ENCODE peak calls at places on chromosomes 1 and 21, in four cellular contexts. P, W, R and C are unnamed samples.
A peak's percentile ranks its signal among the peaks of the same experiment; 100 is the strongest.

GRCh38 chr1:156376146-156376545 is 7.1 kb downstream of the RHBG start:
- DNase-seq in W (no peak), R (no peak), P (no peak), C (no peak)

GRCh38 chr1:235835226-235835625 is 31.5 kb downstream of the LYST start:
- DNase-seq in P (no peak), W (peak; percentile 53), R (no peak), C (peak; percentile 64)

GRCh38 chr1:181479137-181479745 is 4.1 kb upstream of the CACNA1E start:
- DNase-seq in R (peak; percentile 31), W (no peak), P (peak; percentile 78), C (peak; percentile 48)

GRCh38 chr1:246324711-246325110 is 182.4 kb downstream of the SMYD3 start:
- DNase-seq in W (no peak), P (no peak), R (no peak), C (no peak)

GRCh38 chr1:166167395-166167922 is 658 bp upstream of the FAM78B start:
- DNase-seq in W (no peak), R (no peak), P (no peak), C (peak; percentile 17)

GRCh38 chr1:247367786-247368342 is 36.2 kb upstream of the ZNF496 start:
- DNase-seq in W (no peak), R (no peak), P (no peak), C (no peak)

GRCh38 chr21:43987509-43987908 is 24.6 kb upstream of the TRAPPC10 start:
- DNase-seq in W (no peak), P (peak; percentile 28), R (no peak), C (no peak)

GRCh38 chr1:150268342-150268705 is 492 bp downstream of the APH1A start:
- DNase-seq in R (peak; percentile 66), W (peak; percentile 59), P (peak; percentile 43), C (peak; percentile 40)

GRCh38 chr1:150008699-150009098 is 1.8 kb downstream of the OTUD7B start:
- DNase-seq in P (no peak), W (no peak), R (no peak), C (peak; percentile 31)

GRCh38 chr1:6630027-6630426 is 5.4 kb downstream of the THAP3 start:
- DNase-seq in R (no peak), P (no peak), W (no peak), C (no peak)

GRCh38 chr1:12178511-12178910 is 11.7 kb downstream of the TNFRSF1B start:
- DNase-seq in R (no peak), P (no peak), W (no peak), C (no peak)

GRCh38 chr1:182163821-182164223 is 102.3 kb upstream of the ZNF648 start:
- DNase-seq in R (no peak), P (no peak), W (peak; percentile 63), C (peak; percentile 8)

GRCh38 chr1:15869413-15869812 is 21.9 kb downstream of the SPEN start:
- DNase-seq in P (no peak), R (no peak), W (no peak), C (no peak)

GRCh38 chr1:10753279-10753678 is 43.2 kb downstream of the CASZ1 start:
- DNase-seq in R (no peak), W (no peak), P (peak; percentile 60), C (no peak)

GRCh38 chr1:230067441-230067870 is 418 bp downstream of the GALNT2 start:
- DNase-seq in P (peak; percentile 87), R (no peak), W (peak; percentile 65), C (peak; percentile 44)

GRCh38 chr1:180241716-180242544 is 11.9 kb downstream of the LHX4 start:
- DNase-seq in P (no peak), W (no peak), R (no peak), C (no peak)

GRCh38 chr1:185896863-185897262 is 162.7 kb downstream of the HMCN1 start:
- DNase-seq in P (no peak), R (no peak), W (no peak), C (no peak)

GRCh38 chr1:29502225-29502755 is 266.0 kb downstream of the PTPRU start:
- DNase-seq in R (no peak), P (no peak), W (no peak), C (no peak)

GRCh38 chr21:46124083-46124925 is 26.4 kb downstream of the COL6A2 start:
- DNase-seq in P (peak; percentile 20), R (no peak), W (peak; percentile 9), C (peak; percentile 6)

GRCh38 chr1:6783221-6783620 is 2.0 kb upstream of the CAMTA1 start:
- DNase-seq in W (no peak), R (no peak), P (no peak), C (no peak)

GRCh38 chr1:53346007-53346813 is 18.3 kb upstream of the LRP8 start:
- DNase-seq in R (no peak), P (peak; percentile 68), W (peak; percentile 2), C (no peak)

GRCh38 chr1:61238371-61238689 is 156.0 kb downstream of the NFIA start:
- DNase-seq in R (no peak), P (no peak), W (no peak), C (no peak)

GRCh38 chr1:225480825-225481434 is 53.1 kb upstream of the LBR start:
- DNase-seq in P (peak; percentile 68), R (peak; percentile 38), W (peak; percentile 3), C (peak; percentile 73)

GRCh38 chr1:106793686-106794085 is 262.8 kb upstream of the PRMT6 start:
- DNase-seq in W (no peak), R (no peak), P (no peak), C (no peak)

GRCh38 chr1:110265186-110265585 is 55.1 kb downstream of the KCNC4 start:
- DNase-seq in W (no peak), P (no peak), R (no peak), C (no peak)

GRCh38 chr1:94011709-94012590 is 102.7 kb upstream of the GCLM start:
- DNase-seq in W (no peak), R (no peak), P (no peak), C (no peak)

GRCh38 chr1:59549903-59550302 is 253.0 kb downstream of the FGGY start:
- DNase-seq in W (no peak), R (no peak), P (no peak), C (peak; percentile 20)

GRCh38 chr1:57485643-57486042 is 61.8 kb upstream of the DAB1 start:
- DNase-seq in W (no peak), P (no peak), R (no peak), C (no peak)

GRCh38 chr1:94863919-94864318 is 43.8 kb downstream of the SLC44A3 start:
- DNase-seq in P (no peak), W (peak; percentile 46), R (no peak), C (peak; percentile 73)

GRCh38 chr1:1911390-1912041 is 3.5 kb upstream of the CALML6 start:
- DNase-seq in P (no peak), R (no peak), W (no peak), C (peak; percentile 2)

GRCh38 chr1:18725231-18725895 is 94.7 kb downstream of the PAX7 start:
- DNase-seq in W (no peak), P (peak; percentile 67), R (no peak), C (no peak)

GRCh38 chr1:79657916-79658662 is 651.6 kb upstream of the ADGRL4 start:
- DNase-seq in P (no peak), W (no peak), R (no peak), C (no peak)

GRCh38 chr1:87513270-87513669 is 184.6 kb downstream of the LMO4 start:
- DNase-seq in P (no peak), W (no peak), R (no peak), C (no peak)

GRCh38 chr1:92446990-92447681 is 39.6 kb downstream of the GFI1 start:
- DNase-seq in R (no peak), P (no peak), W (no peak), C (no peak)

GRCh38 chr21:38820471-38821239 is 14.9 kb downstream of the ETS2 start:
- DNase-seq in W (no peak), P (no peak), R (no peak), C (no peak)

GRCh38 chr1:51088474-51088873 is 13.6 kb upstream of the C1orf185 start:
- DNase-seq in P (no peak), W (no peak), R (no peak), C (no peak)

GRCh38 chr1:20059847-20060246 is 10.1 kb upstream of the PLA2G5 start:
- DNase-seq in P (no peak), R (no peak), W (no peak), C (no peak)

GRCh38 chr1:84939761-84940160 is 46.8 kb upstream of the LPAR3 start:
- DNase-seq in R (no peak), W (no peak), P (no peak), C (no peak)

GRCh38 chr21:35016517-35017188 is 32.4 kb downstream of the RUNX1 start:
- DNase-seq in W (no peak), P (no peak), R (no peak), C (no peak)
- H3K4me1 ChIP-seq in W (no peaks in the 10 kb centered on the region), P (no peaks in the 10 kb centered on the region), R (peaks cover 98% of the 10 kb centered on the region), C (peaks cover 15% of the 10 kb centered on the region)

GRCh38 chr1:32969556-32969955 is 4.9 kb upstream of the RNF19B start:
- DNase-seq in W (no peak), R (no peak), P (no peak), C (no peak)
- H3K27ac ChIP-seq in W (no peak overlapping the region), R (no peak overlapping the region), P (no peak overlapping the region), C (no peak overlapping the region)

GRCh38 chr1:100132566-100133477 is at the start of the genes SASS6 and TRMT13:
- DNase-seq in W (peak; percentile 94), R (peak; percentile 95), P (peak; percentile 87), C (peak; percentile 96)

GRCh38 chr1:100127226-100127625 is 5.5 kb downstream of the SASS6 start:
- DNase-seq in W (no peak), R (no peak), P (no peak), C (no peak)

GRCh38 chr1:100134872-100135271 is 1.9 kb downstream of the TRMT13 start:
- DNase-seq in R (no peak), P (no peak), W (no peak), C (no peak)

GRCh38 chr1:100130552-100131077 is 2.1 kb downstream of the SASS6 start:
- DNase-seq in W (no peak), R (no peak), P (no peak), C (no peak)

GRCh38 chr1:100131623-100132022 is 1.1 kb downstream of the SASS6 start:
- DNase-seq in R (no peak), P (no peak), W (no peak), C (no peak)
- H3K4me3 ChIP-seq in R (no peak overlapping the region), P (peak overlapping the region; percentile 95), W (no peak overlapping the region), C (no peak overlapping the region)

GRCh38 chr1:66400660-66401059 is 133.3 kb upstream of the SGIP1 start:
- DNase-seq in P (no peak), R (no peak), W (no peak), C (no peak)

GRCh38 chr1:66402194-66402593 is 131.8 kb upstream of the SGIP1 start:
- DNase-seq in R (no peak), W (peak; percentile 28), P (no peak), C (peak; percentile 20)

GRCh38 chr1:66399888-66400529 is 133.9 kb upstream of the SGIP1 start:
- DNase-seq in P (no peak), R (no peak), W (no peak), C (no peak)

GRCh38 chr1:66403031-66403731 is 130.8 kb upstream of the SGIP1 start:
- DNase-seq in R (no peak), P (no peak), W (no peak), C (no peak)

DNA sequence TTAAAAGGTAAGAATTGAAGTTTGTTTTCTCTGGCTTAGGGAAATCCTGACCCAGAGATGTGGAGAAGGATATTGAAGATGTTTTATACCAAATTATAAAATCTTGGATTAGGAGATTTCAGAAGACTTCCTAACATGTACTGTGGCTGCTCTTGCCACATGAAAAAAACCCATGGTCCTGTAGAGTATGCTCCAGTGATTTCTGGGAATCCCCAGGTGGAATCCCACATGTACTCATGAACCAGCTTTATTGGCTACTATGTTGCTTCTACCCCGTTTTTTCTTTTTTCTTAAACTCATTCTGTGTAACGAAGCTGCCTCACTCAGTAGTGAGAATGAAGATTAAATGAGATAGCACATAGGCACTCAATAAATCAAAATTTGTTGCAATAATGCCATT is 132.7 kb upstream of the SGIP1 start:
- DNase-seq in W (no peak), P (no peak), R (no peak), C (no peak)
- H3K4me1 ChIP-seq in W (peaks cover 6% of the 10 kb centered on the region), P (no peaks in the 10 kb centered on the region), R (no peaks in the 10 kb centered on the region), C (no peaks in the 10 kb centered on the region)